ENCODE peak calls at places on chromosomes 13 and 19, in five cellular contexts. One of them, this sample, is unnamed.

GRCh38 chr13:97843201-97843600 is 110.3 kb upstream of the IPO5 start:
- DNase-seq in stimulated activated CD8-positive, alpha-beta memory T cell treated with anti-CD3 and anti-CD28 coated beads, Interleukin-2, amount 100 ng/mL, for 1 hour: no peak
- DNase-seq in aorta: no peak
- DNase-seq in brain pericyte: no peak
- DNase-seq in HTR-8/SVneo: no peak
- DNase-seq in this sample: no peak

GRCh38 chr13:74372511-74372910 is 238.3 kb upstream of the KLF12 start:
- DNase-seq in stimulated activated CD8-positive, alpha-beta memory T cell treated with anti-CD3 and anti-CD28 coated beads, Interleukin-2, amount 100 ng/mL, for 1 hour: no peak
- DNase-seq in aorta: no peak
- DNase-seq in HTR-8/SVneo: no peak
- DNase-seq in brain pericyte: no peak
- DNase-seq in this sample: no peak

GRCh38 chr19:17339088-17339741 is 1.9 kb downstream of the GTPBP3 start:
- DNase-seq in brain pericyte: no peak
- DNase-seq in HTR-8/SVneo: no peak
- DNase-seq in stimulated activated CD8-positive, alpha-beta memory T cell treated with anti-CD3 and anti-CD28 coated beads, Interleukin-2, amount 100 ng/mL, for 1 hour: no peak
- DNase-seq in aorta: peak; percentile 78
- DNase-seq in this sample: no peak

GRCh38 chr19:40466219-40467006 is at the start of gene SPTBN4:
- DNase-seq in stimulated activated CD8-positive, alpha-beta memory T cell treated with anti-CD3 and anti-CD28 coated beads, Interleukin-2, amount 100 ng/mL, for 1 hour: peak; percentile 49
- DNase-seq in aorta: peak; percentile 84
- DNase-seq in brain pericyte: no peak
- DNase-seq in HTR-8/SVneo: no peak
- DNase-seq in this sample: no peak

GRCh38 chr13:47310376-47310775 is 413.5 kb upstream of the HTR2A start:
- DNase-seq in HTR-8/SVneo: no peak
- DNase-seq in brain pericyte: no peak
- DNase-seq in aorta: no peak
- DNase-seq in stimulated activated CD8-positive, alpha-beta memory T cell treated with anti-CD3 and anti-CD28 coated beads, Interleukin-2, amount 100 ng/mL, for 1 hour: no peak
- DNase-seq in this sample: no peak

GRCh38 chr13:70183041-70183440 is 74.8 kb upstream of the KLHL1 start:
- DNase-seq in aorta: no peak
- DNase-seq in stimulated activated CD8-positive, alpha-beta memory T cell treated with anti-CD3 and anti-CD28 coated beads, Interleukin-2, amount 100 ng/mL, for 1 hour: no peak
- DNase-seq in HTR-8/SVneo: no peak
- DNase-seq in brain pericyte: no peak
- DNase-seq in this sample: no peak

GRCh38 chr19:4172861-4173473 is 9.4 kb downstream of the SIRT6 start:
- DNase-seq in stimulated activated CD8-positive, alpha-beta memory T cell treated with anti-CD3 and anti-CD28 coated beads, Interleukin-2, amount 100 ng/mL, for 1 hour: peak; percentile 40
- DNase-seq in brain pericyte: no peak
- DNase-seq in aorta: peak; percentile 92
- DNase-seq in HTR-8/SVneo: peak; percentile 45
- DNase-seq in this sample: no peak

GRCh38 chr13:63367522-63368198 is 1952.0 kb upstream of the PCDH20 start:
- DNase-seq in brain pericyte: no peak
- DNase-seq in stimulated activated CD8-positive, alpha-beta memory T cell treated with anti-CD3 and anti-CD28 coated beads, Interleukin-2, amount 100 ng/mL, for 1 hour: no peak
- DNase-seq in aorta: no peak
- DNase-seq in HTR-8/SVneo: no peak
- DNase-seq in this sample: no peak

GRCh38 chr19:2274937-2275535 is 6.9 kb downstream of the PEAK3 start:
- DNase-seq in HTR-8/SVneo: peak; percentile 65
- DNase-seq in brain pericyte: no peak
- DNase-seq in stimulated activated CD8-positive, alpha-beta memory T cell treated with anti-CD3 and anti-CD28 coated beads, Interleukin-2, amount 100 ng/mL, for 1 hour: no peak
- DNase-seq in aorta: peak; percentile 87
- DNase-seq in this sample: no peak

GRCh38 chr13:114082849-114083645 is 49.4 kb downstream of the RASA3 start:
- DNase-seq in aorta: no peak
- DNase-seq in brain pericyte: no peak
- DNase-seq in stimulated activated CD8-positive, alpha-beta memory T cell treated with anti-CD3 and anti-CD28 coated beads, Interleukin-2, amount 100 ng/mL, for 1 hour: no peak
- DNase-seq in HTR-8/SVneo: no peak
- DNase-seq in this sample: peak; percentile 80

GRCh38 chr13:28983661-28984060 is 163.5 kb downstream of the MTUS2 start:
- DNase-seq in HTR-8/SVneo: no peak
- DNase-seq in brain pericyte: no peak
- DNase-seq in aorta: no peak
- DNase-seq in stimulated activated CD8-positive, alpha-beta memory T cell treated with anti-CD3 and anti-CD28 coated beads, Interleukin-2, amount 100 ng/mL, for 1 hour: no peak
- DNase-seq in this sample: no peak

GRCh38 chr13:24128112-24128511 is 32.4 kb upstream of the SPATA13 start:
- DNase-seq in HTR-8/SVneo: no peak
- DNase-seq in aorta: no peak
- DNase-seq in stimulated activated CD8-positive, alpha-beta memory T cell treated with anti-CD3 and anti-CD28 coated beads, Interleukin-2, amount 100 ng/mL, for 1 hour: no peak
- DNase-seq in brain pericyte: no peak
- DNase-seq in this sample: no peak

GRCh38 chr13:40665754-40666057 is 735 bp downstream of the FOXO1 start:
- DNase-seq in stimulated activated CD8-positive, alpha-beta memory T cell treated with anti-CD3 and anti-CD28 coated beads, Interleukin-2, amount 100 ng/mL, for 1 hour: peak; percentile 29
- DNase-seq in brain pericyte: no peak
- DNase-seq in aorta: no peak
- DNase-seq in HTR-8/SVneo: no peak
- DNase-seq in this sample: no peak

GRCh38 chr13:50598338-50598737 is 245.2 kb downstream of the DLEU7 start:
- DNase-seq in HTR-8/SVneo: no peak
- DNase-seq in brain pericyte: no peak
- DNase-seq in stimulated activated CD8-positive, alpha-beta memory T cell treated with anti-CD3 and anti-CD28 coated beads, Interleukin-2, amount 100 ng/mL, for 1 hour: no peak
- DNase-seq in aorta: no peak
- DNase-seq in this sample: no peak

GRCh38 chr13:108342369-108343289 is 73.1 kb downstream of the TNFSF13B start:
- DNase-seq in aorta: no peak
- DNase-seq in HTR-8/SVneo: no peak
- DNase-seq in stimulated activated CD8-positive, alpha-beta memory T cell treated with anti-CD3 and anti-CD28 coated beads, Interleukin-2, amount 100 ng/mL, for 1 hour: no peak
- DNase-seq in brain pericyte: no peak
- DNase-seq in this sample: no peak

GRCh38 chr13:103525530-103525929 is 459.3 kb upstream of the SLC10A2 start:
- DNase-seq in brain pericyte: no peak
- DNase-seq in HTR-8/SVneo: no peak
- DNase-seq in stimulated activated CD8-positive, alpha-beta memory T cell treated with anti-CD3 and anti-CD28 coated beads, Interleukin-2, amount 100 ng/mL, for 1 hour: no peak
- DNase-seq in aorta: no peak
- DNase-seq in this sample: no peak

GRCh38 chr19:57280913-57281425 is 684 bp downstream of the ZNF460 start:
- DNase-seq in brain pericyte: no peak
- DNase-seq in HTR-8/SVneo: no peak
- DNase-seq in aorta: no peak
- DNase-seq in stimulated activated CD8-positive, alpha-beta memory T cell treated with anti-CD3 and anti-CD28 coated beads, Interleukin-2, amount 100 ng/mL, for 1 hour: no peak
- DNase-seq in this sample: no peak

GRCh38 chr13:59997976-59998375 is 165.8 kb downstream of the DIAPH3 start:
- DNase-seq in aorta: no peak
- DNase-seq in stimulated activated CD8-positive, alpha-beta memory T cell treated with anti-CD3 and anti-CD28 coated beads, Interleukin-2, amount 100 ng/mL, for 1 hour: no peak
- DNase-seq in brain pericyte: no peak
- DNase-seq in HTR-8/SVneo: no peak
- DNase-seq in this sample: no peak

GRCh38 chr13:100394005-100394695 is 194.4 kb downstream of the GGACT start:
- DNase-seq in aorta: no peak
- DNase-seq in brain pericyte: peak; percentile 87
- DNase-seq in HTR-8/SVneo: no peak
- DNase-seq in stimulated activated CD8-positive, alpha-beta memory T cell treated with anti-CD3 and anti-CD28 coated beads, Interleukin-2, amount 100 ng/mL, for 1 hour: no peak
- DNase-seq in this sample: no peak

GRCh38 chr13:24910502-24911134 is 146.6 kb downstream of the RNF17 start:
- DNase-seq in aorta: no peak
- DNase-seq in stimulated activated CD8-positive, alpha-beta memory T cell treated with anti-CD3 and anti-CD28 coated beads, Interleukin-2, amount 100 ng/mL, for 1 hour: no peak
- DNase-seq in HTR-8/SVneo: no peak
- DNase-seq in brain pericyte: no peak
- DNase-seq in this sample: no peak

GRCh38 chr13:107585466-107585865 is 629.9 kb downstream of the LIG4 start:
- DNase-seq in HTR-8/SVneo: no peak
- DNase-seq in aorta: no peak
- DNase-seq in stimulated activated CD8-positive, alpha-beta memory T cell treated with anti-CD3 and anti-CD28 coated beads, Interleukin-2, amount 100 ng/mL, for 1 hour: no peak
- DNase-seq in brain pericyte: no peak
- DNase-seq in this sample: no peak